ENCODE peak calls at places on chromosomes 13 and 19, in nine cellular contexts. Y is thyroid gland, R is uterus, X is mammary epithelial cell, S is mesendoderm, E is heart right ventricle, M is cardiac muscle cell, N is SK-N-SH, L is caudate nucleus. H is an unnamed sample.
A peak's percentile ranks its signal among the peaks of the same experiment; 100 is the strongest.

GRCh38 chr13:107721436-107721835 is 493.9 kb downstream of the LIG4 start:
- DNase-seq in L (no peak), E (no peak), R (no peak), S (no peak), M (no peak), X (no peak), N (peak; percentile 20), Y (no peak), H (no peak)

GRCh38 chr19:4456843-4457653 is 546 bp downstream of the UBXN6 start:
- DNase-seq in X (peak; percentile 25), E (peak; percentile 49), L (no peak), S (peak; percentile 80), Y (peak; percentile 50), N (peak; percentile 98), R (peak; percentile 53), M (peak; percentile 82), H (peak; percentile 55)

GRCh38 chr13:68810660-68811059 is 1297.0 kb upstream of the ATXN8OS start:
- DNase-seq in S (peak; percentile 60), R (no peak), N (peak; percentile 3), M (peak; percentile 37), L (no peak), Y (no peak), E (no peak), X (no peak), H (no peak)

GRCh38 chr19:30425885-30426838 is 54.0 kb downstream of the ZNF536 start:
- DNase-seq in S (no peak), X (no peak), N (no peak), R (no peak), L (no peak), Y (no peak), E (no peak), M (no peak), H (no peak)

GRCh38 chr13:29434217-29434940 is 161.1 kb downstream of the SLC7A1 start:
- DNase-seq in R (no peak), S (no peak), X (no peak), E (no peak), N (peak; percentile 21), Y (peak; percentile 4), L (no peak), M (no peak), H (no peak)

GRCh38 chr13:110206170-110206569 is 100.8 kb downstream of the COL4A1 start:
- DNase-seq in M (no peak), X (no peak), Y (no peak), R (no peak), S (no peak), E (no peak), N (no peak), L (no peak), H (no peak)

GRCh38 chr19:11232555-11232954 is 6.9 kb upstream of the ANGPTL8 start:
- DNase-seq in M (no peak), N (no peak), Y (no peak), S (no peak), L (no peak), R (no peak), E (no peak), X (no peak), H (no peak)

GRCh38 chr13:99661791-99662190 is 160.5 kb downstream of the TM9SF2 start:
- DNase-seq in M (no peak), L (no peak), N (no peak), X (no peak), Y (no peak), S (peak; percentile 83), E (no peak), R (no peak), H (no peak)

GRCh38 chr19:35844482-35845214 is 7.7 kb downstream of the NPHS1 start:
- DNase-seq in L (no peak), E (no peak), Y (no peak), R (no peak), X (no peak), N (no peak), S (no peak), M (no peak), H (no peak)

GRCh38 chr19:54114340-54114826 is 1.1 kb downstream of the TFPT start:
- DNase-seq in Y (no peak), R (no peak), E (peak; percentile 54), L (no peak), N (peak; percentile 52), S (no peak), M (no peak), X (no peak), H (peak; percentile 31)

GRCh38 chr13:43365042-43365344 is 341.6 kb downstream of the DNAJC15 start:
- DNase-seq in R (no peak), E (no peak), L (no peak), N (no peak), M (no peak), S (no peak), Y (no peak), X (no peak), H (no peak)

GRCh38 chr13:43373400-43373799 is 350.0 kb downstream of the DNAJC15 start:
- DNase-seq in X (no peak), R (no peak), S (no peak), L (no peak), M (no peak), Y (no peak), N (no peak), E (no peak), H (no peak)

GRCh38 chr13:43364210-43365041 is 341.0 kb downstream of the DNAJC15 start:
- DNase-seq in N (no peak), S (no peak), M (no peak), X (no peak), R (peak; percentile 32), E (peak; percentile 31), Y (no peak), L (no peak), H (peak; percentile 93)

GRCh38 chr13:43368003-43368402 is 344.6 kb downstream of the DNAJC15 start:
- DNase-seq in S (no peak), R (no peak), M (no peak), Y (no peak), N (no peak), X (no peak), E (no peak), L (no peak), H (peak; percentile 37)

GRCh38 chr13:43369319-43369718 is 345.9 kb downstream of the DNAJC15 start:
- DNase-seq in Y (no peak), M (no peak), X (no peak), S (no peak), L (no peak), R (no peak), E (no peak), N (no peak), H (no peak)
- H3K27ac ChIP-seq in Y (no peak overlapping the region), M (no peak overlapping the region), X (no peak overlapping the region), S (no peak overlapping the region), L (no peak overlapping the region), R (no peak overlapping the region), E (no peak overlapping the region), N (no peak overlapping the region), H (no peak overlapping the region)

GRCh38 chr13:97392020-97392419 is 41.9 kb upstream of the RAP2A start:
- DNase-seq in L (no peak), X (no peak), N (no peak), E (no peak), M (no peak), S (no peak), Y (no peak), R (no peak), H (no peak)

GRCh38 chr13:97391201-97391600 is 42.8 kb upstream of the RAP2A start:
- DNase-seq in L (no peak), X (no peak), M (no peak), S (no peak), E (no peak), N (no peak), Y (no peak), R (no peak), H (no peak)

GRCh38 chr13:97397267-97397666 is 36.7 kb upstream of the RAP2A start:
- DNase-seq in E (no peak), L (no peak), M (no peak), N (no peak), S (no peak), R (no peak), Y (no peak), X (no peak), H (no peak)

GRCh38 chr13:97394542-97394941 is 39.4 kb upstream of the RAP2A start:
- DNase-seq in M (no peak), Y (no peak), R (no peak), N (no peak), X (no peak), E (no peak), S (no peak), L (no peak), H (no peak)

DNA sequence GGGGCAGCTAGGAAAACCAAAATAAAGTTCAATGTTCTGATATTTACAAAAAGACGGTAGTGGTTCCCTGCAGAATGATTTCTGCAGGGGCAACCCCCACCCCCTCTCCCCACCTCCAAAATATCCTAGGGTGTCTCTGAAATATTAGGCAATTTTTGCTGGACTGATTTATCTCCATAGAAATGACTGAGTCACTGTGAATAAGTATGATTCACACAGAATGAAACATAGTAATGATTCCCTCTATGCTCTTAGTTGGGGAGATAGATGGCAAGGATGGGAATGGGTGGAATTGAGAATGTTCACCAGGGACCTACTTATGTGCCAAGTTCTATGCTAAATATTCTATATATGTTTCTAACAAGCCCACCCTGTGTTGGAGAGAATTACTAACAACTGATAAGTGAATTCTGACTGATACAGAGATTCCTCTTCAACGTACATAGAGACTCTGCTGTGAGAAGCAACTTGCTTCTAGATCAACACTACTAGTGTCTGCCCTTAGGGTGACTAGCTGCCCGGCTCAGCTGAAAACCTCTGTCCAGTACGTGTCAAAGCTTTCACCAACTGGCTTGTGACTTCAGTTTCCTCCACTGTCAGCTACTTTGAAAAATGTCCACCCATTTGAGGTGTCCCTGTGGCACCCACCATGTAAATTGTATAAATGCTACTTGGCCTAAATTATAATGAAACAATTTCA is 38.4 kb upstream of the RAP2A start:
- DNase-seq in R (no peak), L (no peak), Y (no peak), S (no peak), N (no peak), M (no peak), X (peak; percentile 60), E (no peak), H (no peak)
- H3K27ac ChIP-seq in R (no peak overlapping the region), L (no peak overlapping the region), Y (no peak overlapping the region), S (no peak overlapping the region), N (peak overlapping the region; percentile 29), M (no peak overlapping the region), X (no peak overlapping the region), E (no peak overlapping the region), H (no peak overlapping the region)

GRCh38 chr19:43658001-43658400 is 12.0 kb downstream of the PLAUR start:
- DNase-seq in Y (no peak), E (no peak), S (no peak), N (no peak), R (no peak), X (no peak), L (no peak), M (no peak), H (no peak)
- H3K27ac ChIP-seq in Y (no peak overlapping the region), E (no peak overlapping the region), S (no peak overlapping the region), N (no peak overlapping the region), R (no peak overlapping the region), X (no peak overlapping the region), L (no peak overlapping the region), M (no peak overlapping the region), H (no peak overlapping the region)

DNA sequence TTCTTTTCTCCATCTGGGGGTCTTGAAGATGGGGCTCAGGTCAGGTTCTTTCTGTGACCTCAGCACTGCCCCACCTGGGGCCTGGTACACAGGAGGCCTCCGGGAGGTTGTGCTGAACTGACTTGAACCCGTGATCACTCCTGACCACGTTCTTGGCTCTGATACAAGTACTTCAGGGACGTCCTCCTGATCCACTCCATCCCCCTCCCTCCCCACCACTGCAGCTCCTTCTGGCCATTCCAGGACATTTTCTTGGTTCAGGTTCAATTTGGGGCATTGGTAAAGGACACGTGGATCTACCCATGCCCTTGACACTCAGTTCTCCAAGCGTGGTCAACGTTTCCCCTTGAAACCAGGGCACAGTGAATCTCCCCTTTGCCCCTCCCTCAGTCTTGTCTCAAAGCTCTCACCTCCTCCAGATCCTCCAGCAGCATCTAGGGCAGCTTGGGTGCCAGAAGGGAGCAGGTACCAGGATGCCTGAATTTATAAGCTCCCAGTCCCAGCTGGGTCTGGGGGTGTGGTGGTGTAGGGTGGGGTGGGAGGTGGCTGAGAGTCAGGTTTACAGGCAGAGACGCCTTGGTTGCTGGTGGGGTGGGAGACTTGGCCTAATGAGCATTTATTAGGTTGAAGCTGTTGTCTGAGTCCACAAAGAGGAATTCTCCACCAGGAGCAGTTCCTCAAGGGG is at the start of gene KLK15:
- DNase-seq in M (no peak), R (no peak), X (no peak), Y (peak; percentile 71), L (no peak), E (no peak), S (no peak), N (no peak), H (no peak)
- H3K27ac ChIP-seq in M (no peak within 1 kb of the TSS), R (no peak within 1 kb of the TSS), X (no peak within 1 kb of the TSS), Y (no peak within 1 kb of the TSS), L (no peak within 1 kb of the TSS), E (no peak within 1 kb of the TSS), S (no peak within 1 kb of the TSS), N (no peak within 1 kb of the TSS), H (no peak within 1 kb of the TSS)

H was measured in endothelial cell of umbilical vein.